ENCODE peak calls at places on chromosomes 2 and 18, in ten cellular contexts. K is AG04450, G is adrenal gland, C is ovary, T is gastrocnemius medialis, M is mammary epithelial cell, F is heart left ventricle, V is SK-N-SH, Y is psoas muscle, J is esophagus muscularis mucosa. B is an unnamed sample.
A peak's percentile ranks its signal among the peaks of the same experiment; 100 is the strongest.

GRCh38 chr2:65370387-65371093 is 61.9 kb downstream of the SPRED2 start:
- DNase-seq in V (no peak), G (no peak), K (no peak), F (no peak), J (no peak), M (no peak), C (no peak), Y (no peak), T (peak; percentile 33), B (no peak)

GRCh38 chr2:172101008-172101706 is 1.5 kb downstream of the DLX2 start:
- DNase-seq in G (no peak), T (no peak), J (peak; percentile 77), F (no peak), K (no peak), V (peak; percentile 33), M (no peak), Y (no peak), C (peak; percentile 27), B (no peak)

GRCh38 chr2:168633200-168633599 is 169.2 kb upstream of the NOSTRIN start:
- DNase-seq in J (no peak), C (no peak), T (peak; percentile 30), V (no peak), F (no peak), K (no peak), G (no peak), M (no peak), Y (no peak), B (no peak)

GRCh38 chr2:150286730-150287362 is 200.6 kb downstream of the RND3 start:
- DNase-seq in M (peak; percentile 46), F (no peak), G (no peak), J (no peak), V (no peak), Y (no peak), C (no peak), K (no peak), T (no peak), B (no peak)

GRCh38 chr2:134461511-134461910 is 207.6 kb downstream of the MGAT5 start:
- DNase-seq in T (no peak), J (no peak), G (no peak), Y (no peak), V (no peak), K (no peak), C (no peak), M (peak; percentile 71), F (peak; percentile 57), B (peak; percentile 4)

GRCh38 chr2:148554459-148555247 is 89.9 kb upstream of the EPC2 start:
- DNase-seq in T (no peak), K (no peak), M (peak; percentile 6), J (no peak), Y (no peak), F (no peak), G (no peak), C (no peak), V (no peak), B (peak; percentile 22)

GRCh38 chr2:152676461-152676860 is 40.8 kb downstream of the PRPF40A start:
- DNase-seq in M (no peak), G (no peak), C (no peak), J (no peak), K (no peak), T (no peak), F (no peak), V (no peak), Y (no peak), B (no peak)

GRCh38 chr2:48112911-48113687 is 206.8 kb upstream of the FBXO11 start:
- DNase-seq in M (peak; percentile 55), F (no peak), K (no peak), J (no peak), Y (no peak), V (no peak), C (no peak), T (no peak), G (no peak), B (peak; percentile 32)

GRCh38 chr2:239966848-239967136 is 58.4 kb downstream of the NDUFA10 start:
- DNase-seq in C (peak; percentile 7), Y (peak; percentile 78), M (no peak), G (peak; percentile 46), T (peak; percentile 30), F (no peak), K (no peak), J (no peak), V (no peak), B (no peak)

GRCh38 chr2:239967244-239968036 is 57.7 kb downstream of the NDUFA10 start:
- DNase-seq in K (no peak), M (no peak), V (no peak), J (no peak), C (peak; percentile 9), G (peak; percentile 75), T (no peak), Y (no peak), F (no peak), B (no peak)

GRCh38 chr2:239965318-239965717 is 59.8 kb downstream of the NDUFA10 start:
- DNase-seq in J (no peak), G (no peak), M (no peak), V (no peak), F (no peak), T (no peak), C (peak; percentile 12), Y (no peak), K (no peak), B (no peak)

GRCh38 chr2:239964399-239965185 is 60.5 kb downstream of the NDUFA10 start:
- DNase-seq in Y (no peak), M (no peak), K (no peak), V (peak; percentile 28), T (no peak), G (no peak), J (no peak), C (peak; percentile 6), F (no peak), B (no peak)

GRCh38 chr2:239966029-239966847 is 58.9 kb downstream of the NDUFA10 start:
- DNase-seq in J (no peak), G (no peak), C (peak; percentile 9), V (no peak), Y (peak; percentile 72), F (no peak), K (no peak), T (no peak), M (peak; percentile 71), B (no peak)
- TF ChIP-seq CTCF in J (no peak), G (no peak), C (no peak), V (no peak), Y (no peak), F (no peak), K (no peak), T (no peak), M (no peak), B (no peak)

DNA sequence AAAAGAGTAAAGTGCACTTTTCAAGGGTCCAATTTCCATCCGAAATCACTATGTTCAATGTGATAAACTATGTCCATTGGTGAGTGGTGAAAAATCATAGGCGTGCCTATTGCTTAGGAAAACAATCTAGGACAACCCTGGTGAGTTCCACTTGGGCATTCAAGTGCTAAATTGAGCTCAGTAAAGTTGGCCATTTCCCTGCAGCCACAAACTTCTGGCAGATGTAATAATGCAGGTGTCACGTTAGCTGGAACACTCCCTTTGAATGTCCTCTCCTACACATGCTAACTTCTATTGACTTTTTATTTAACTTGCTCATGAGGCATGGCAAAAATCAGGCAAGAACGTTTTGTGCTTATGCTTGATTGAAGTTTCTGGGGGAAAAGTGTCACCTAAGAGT is 67.1 kb downstream of the CPS1 start:
- DNase-seq in V (no peak), M (no peak), K (no peak), T (no peak), F (no peak), C (no peak), J (no peak), Y (no peak), G (no peak), B (no peak)
- H3K27ac ChIP-seq in V (no peak overlapping the region), M (no peak overlapping the region), K (no peak overlapping the region), T (no peak overlapping the region), F (no peak overlapping the region), C (no peak overlapping the region), J (no peak overlapping the region), Y (no peak overlapping the region), G (no peak overlapping the region), B (no peak overlapping the region)

DNA sequence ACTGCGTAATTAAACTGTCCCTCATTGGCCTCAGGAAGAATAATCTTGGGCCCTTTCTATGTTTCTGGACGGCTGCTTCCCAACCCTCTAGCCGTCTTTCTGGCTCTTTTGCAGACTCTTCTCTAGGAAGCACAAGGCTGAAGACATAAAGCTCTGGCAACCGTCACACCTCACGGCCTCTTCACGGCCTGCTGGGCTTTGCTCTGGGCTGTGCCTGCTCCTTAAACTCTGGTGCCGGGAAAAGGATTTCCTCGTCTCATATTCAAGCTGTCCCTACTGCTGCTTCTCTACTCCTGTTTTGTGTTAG is 36.0 kb upstream of the WIPF1 start:
- DNase-seq in K (no peak), F (no peak), G (no peak), V (no peak), J (no peak), M (no peak), C (no peak), Y (no peak), T (no peak), B (no peak)
- H3K4me3 ChIP-seq in K (no peak overlapping the region), F (peak overlapping the region; percentile 32), G (no peak overlapping the region), V (no peak overlapping the region), J (peak overlapping the region; percentile 43), M (no peak overlapping the region), C (no peak overlapping the region), Y (peak overlapping the region; percentile 42), T (peak overlapping the region; percentile 31), B (no peak overlapping the region)

DNA sequence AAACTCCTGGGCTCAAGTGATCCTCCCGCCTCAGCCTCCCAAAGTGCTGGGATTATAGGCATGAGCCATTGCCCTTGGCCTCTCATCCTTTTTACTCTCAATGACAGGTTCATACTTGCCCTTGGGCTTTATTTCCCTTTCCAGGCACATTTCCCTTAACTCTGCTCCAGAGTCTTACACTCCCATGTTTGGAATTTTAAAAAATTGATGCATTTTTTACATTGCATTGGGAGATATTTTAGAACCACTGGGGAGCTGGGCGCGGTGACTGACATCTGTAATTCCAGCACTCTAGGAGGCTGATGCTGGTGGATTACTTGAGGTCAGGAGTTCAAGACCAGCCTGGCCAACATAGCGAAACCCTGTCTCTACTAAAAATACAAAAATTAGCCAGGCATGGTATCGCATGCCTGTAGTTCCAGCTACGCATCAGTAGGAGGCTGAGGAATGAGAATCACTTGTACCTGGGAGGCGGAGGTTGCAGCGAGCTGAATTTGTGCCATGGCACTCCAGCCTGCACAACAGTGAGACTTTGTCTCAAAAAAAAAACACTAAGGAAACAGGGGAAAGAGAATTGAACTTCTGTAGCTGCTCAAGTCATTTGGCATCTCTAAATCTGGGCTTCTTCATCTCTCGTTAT is 18.2 kb downstream of the TGIF1 start:
- DNase-seq in K (no peak), C (no peak), J (peak; percentile 31), V (no peak), Y (no peak), T (no peak), F (no peak), G (no peak), M (no peak), B (no peak)
- TF ChIP-seq CTCF in K (peak; percentile 14), C (no peak), J (no peak), V (no peak), Y (no peak), T (no peak), F (no peak), G (no peak), M (no peak), B (peak; percentile 27)

DNA sequence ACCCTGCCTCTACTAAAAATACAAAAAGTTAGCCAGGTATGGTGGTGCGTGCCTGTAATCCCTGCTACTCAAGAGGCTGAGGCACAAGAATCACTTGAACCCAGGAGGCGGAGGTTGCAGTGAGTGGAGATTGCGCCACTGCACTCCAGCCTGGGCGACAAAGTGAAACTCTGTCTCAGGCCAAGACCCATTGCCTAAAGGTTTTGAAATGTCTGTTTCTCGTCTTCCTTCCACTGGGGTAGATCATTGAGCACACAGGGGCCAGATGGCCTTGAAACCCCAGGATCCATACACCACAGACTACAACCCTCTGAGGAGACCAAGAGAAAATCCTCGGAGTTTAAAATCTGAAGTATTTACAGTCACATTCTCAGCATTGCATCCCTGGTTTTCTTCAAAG is 7.2 kb upstream of the EPAS1 start:
- DNase-seq in G (no peak), K (no peak), F (no peak), M (no peak), Y (no peak), T (no peak), C (no peak), V (no peak), J (no peak), B (no peak)
- H3K27ac ChIP-seq in G (no peak overlapping the region), K (no peak overlapping the region), F (no peak overlapping the region), M (no peak overlapping the region), Y (no peak overlapping the region), T (no peak overlapping the region), C (no peak overlapping the region), V (no peak overlapping the region), J (no peak overlapping the region), B (no peak overlapping the region)